ENCODE peak calls at places on chromosome 18, in six cellular contexts. O is IMR-90, V is H1, W is H9, I is neuronal stem cell, F is trophoblast cell. S is an unnamed sample.

GRCh38 chr18:22346968-22347611 is 70.6 kb downstream of the CTAGE1 start:
- DNase-seq in O (peak; percentile 73), W (peak; percentile 78), V (no peak), F (peak; percentile 53), I (peak; percentile 54), S (peak; percentile 78)

GRCh38 chr18:32548688-32549087 is 78.0 kb upstream of the GAREM1 start:
- DNase-seq in W (peak; percentile 46), O (no peak), I (peak; percentile 86), F (no peak), V (peak; percentile 17), S (peak; percentile 11)

GRCh38 chr18:30908381-30908780 is 134.2 kb downstream of the DSC3 start:
- DNase-seq in W (no peak), F (peak; percentile 21), I (no peak), V (no peak), O (no peak), S (peak; percentile 17)

GRCh38 chr18:30387401-30387800 is 655.1 kb downstream of the DSC3 start:
- DNase-seq in W (no peak), O (no peak), I (peak; percentile 5), V (no peak), F (no peak), S (peak; percentile 29)

GRCh38 chr18:79402977-79403722 is 7.4 kb downstream of the NFATC1 start:
- DNase-seq in I (no peak), W (no peak), F (peak; percentile 68), V (no peak), O (no peak), S (no peak)

GRCh38 chr18:26471027-26471426 is 77.3 kb downstream of the KCTD1 start:
- DNase-seq in F (no peak), I (no peak), O (peak; percentile 66), W (no peak), V (no peak), S (no peak)

GRCh38 chr18:73087291-73087977 is 219.6 kb upstream of the NETO1 start:
- DNase-seq in F (no peak), V (no peak), I (no peak), O (no peak), W (no peak), S (no peak)

GRCh38 chr18:34709631-34710429 is at the start of gene DTNA:
- DNase-seq in O (peak; percentile 96), V (no peak), I (peak; percentile 63), F (peak; percentile 18), W (no peak), S (peak; percentile 94)

GRCh38 chr18:45521777-45522176 is 93.5 kb upstream of the SLC14A2 start:
- DNase-seq in W (no peak), F (peak; percentile 17), O (peak; percentile 22), V (no peak), I (no peak), S (no peak)

GRCh38 chr18:49041677-49042570 is 91.2 kb upstream of the SMAD7 start:
- DNase-seq in I (no peak), F (peak; percentile 41), V (no peak), W (peak; percentile 65), O (peak; percentile 56), S (peak; percentile 64)

GRCh38 chr18:34223893-34224422 is 755 bp downstream of the NOL4 start:
- DNase-seq in V (no peak), I (no peak), W (no peak), O (no peak), F (no peak), S (no peak)

GRCh38 chr18:66958309-66958708 is 354.4 kb upstream of the CDH19 start:
- DNase-seq in O (no peak), V (no peak), I (no peak), W (no peak), F (no peak), S (no peak)

GRCh38 chr18:75218524-75218923 is 7.9 kb downstream of the TSHZ1 start:
- DNase-seq in I (no peak), W (no peak), O (no peak), F (no peak), V (no peak), S (no peak)

GRCh38 chr18:36411745-36412168 is 114.2 kb downstream of the FHOD3 start:
- DNase-seq in W (peak; percentile 78), I (peak; percentile 12), F (peak; percentile 60), V (no peak), O (peak; percentile 19), S (peak; percentile 10)

GRCh38 chr18:6628189-6628588 is 101.3 kb upstream of the ARHGAP28 start:
- DNase-seq in I (no peak), O (no peak), W (no peak), F (no peak), V (no peak), S (no peak)

GRCh38 chr18:57543560-57543959 is 42.9 kb downstream of the FECH start:
- DNase-seq in V (no peak), O (no peak), W (no peak), F (no peak), I (no peak), S (no peak)

GRCh38 chr18:46541626-46542189 is 115.3 kb downstream of the LOXHD1 start:
- DNase-seq in W (no peak), F (no peak), O (no peak), V (no peak), I (no peak), S (no peak)

GRCh38 chr18:75161629-75162028 is 47.3 kb downstream of the PTGR3 start:
- DNase-seq in O (no peak), F (peak; percentile 41), I (no peak), W (no peak), V (no peak), S (peak; percentile 16)

GRCh38 chr18:52339891-52340371 is at the start of gene DCC:
- DNase-seq in I (peak; percentile 67), F (no peak), V (no peak), W (peak; percentile 72), O (peak; percentile 45), S (peak; percentile 62)

GRCh38 chr18:39523281-39523680 is 1957.7 kb upstream of the CELF4 start:
- DNase-seq in I (no peak), V (no peak), W (no peak), O (peak; percentile 57), F (peak; percentile 90), S (peak; percentile 54)

GRCh38 chr18:45254683-45255082 is 360.6 kb upstream of the SLC14A2 start:
- DNase-seq in O (no peak), W (no peak), V (no peak), I (no peak), F (no peak), S (no peak)

GRCh38 chr18:24267878-24268277 is 129.0 kb downstream of the CABYR start:
- DNase-seq in O (no peak), I (no peak), V (no peak), F (no peak), W (no peak), S (no peak)

GRCh38 chr18:47944972-47945843 is 14.7 kb upstream of the SMAD2 start:
- DNase-seq in W (no peak), V (no peak), F (peak; percentile 35), O (peak; percentile 25), I (no peak), S (peak; percentile 25)

GRCh38 chr18:58325521-58325908 is 281.5 kb downstream of the NEDD4L start:
- DNase-seq in W (no peak), I (no peak), O (peak; percentile 33), V (no peak), F (no peak), S (no peak)

GRCh38 chr18:42047721-42048120 is 92.7 kb downstream of the PIK3C3 start:
- DNase-seq in V (no peak), O (peak; percentile 64), I (no peak), W (no peak), F (no peak), S (no peak)

GRCh38 chr18:49002881-49003280 is 52.1 kb upstream of the SMAD7 start:
- DNase-seq in O (no peak), I (no peak), V (no peak), W (no peak), F (peak; percentile 59), S (no peak)

GRCh38 chr18:23053756-23054457 is 81.4 kb upstream of the CABLES1 start:
- DNase-seq in F (peak; percentile 73), W (peak; percentile 87), O (peak; percentile 72), I (peak; percentile 40), V (peak; percentile 39), S (peak; percentile 75)

GRCh38 chr18:710418-711300 is 1.8 kb downstream of the ENOSF1 start:
- DNase-seq in W (no peak), V (no peak), F (no peak), I (no peak), O (no peak), S (no peak)

GRCh38 chr18:711693-712400 is 583 bp downstream of the ENOSF1 start:
- DNase-seq in W (no peak), I (peak; percentile 24), F (peak; percentile 91), O (peak; percentile 88), V (no peak), S (peak; percentile 94)

GRCh38 chr18:712401-713134 is at the start of gene ENOSF1:
- DNase-seq in O (peak; percentile 58), F (peak; percentile 91), W (peak; percentile 94), I (peak; percentile 65), V (peak; percentile 79), S (peak; percentile 82)

GRCh38 chr18:711330-711692 is 1.1 kb downstream of the ENOSF1 start:
- DNase-seq in I (no peak), W (no peak), O (no peak), V (no peak), F (no peak), S (no peak)

DNA sequence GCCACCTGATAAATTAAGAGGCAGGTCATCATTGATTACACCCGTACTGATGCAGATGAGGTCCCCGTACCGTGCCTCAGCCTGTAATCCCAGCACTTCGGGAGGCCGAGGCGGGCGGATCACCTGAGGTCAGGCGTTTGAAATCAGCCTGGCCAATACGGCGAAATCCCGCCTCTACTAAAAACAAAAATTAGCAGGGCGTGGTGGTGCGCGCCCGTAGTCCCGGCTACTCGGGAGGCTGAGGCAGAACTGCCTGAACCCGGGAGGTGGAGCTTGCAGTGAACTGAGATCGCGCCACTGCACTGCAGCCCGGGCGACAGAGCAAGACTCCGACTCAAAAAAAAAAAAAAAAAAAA is 683 bp upstream of the ENOSF1 start:
- DNase-seq in W (peak; percentile 42), O (no peak), F (peak; percentile 71), I (no peak), V (no peak), S (no peak)
- H3K4me2 ChIP-seq in W (peak overlapping the region; percentile 42), O (no peak overlapping the region), F (peak overlapping the region; percentile 51), I (no peak overlapping the region), V (peak overlapping the region; percentile 65), S (no peak overlapping the region)

GRCh38 chr18:9861157-9861556 is 24.6 kb upstream of the TXNDC2 start:
- DNase-seq in I (no peak), W (no peak), F (no peak), O (no peak), V (no peak), S (no peak)
- H3K4me1 ChIP-seq in I (peaks cover 11% of the 10 kb centered on the region), W (no peaks in the 10 kb centered on the region), F (peaks cover 1% of the 10 kb centered on the region), O (no peaks in the 10 kb centered on the region), V (no peaks in the 10 kb centered on the region), S (peaks cover 2% of the 10 kb centered on the region)

DNA sequence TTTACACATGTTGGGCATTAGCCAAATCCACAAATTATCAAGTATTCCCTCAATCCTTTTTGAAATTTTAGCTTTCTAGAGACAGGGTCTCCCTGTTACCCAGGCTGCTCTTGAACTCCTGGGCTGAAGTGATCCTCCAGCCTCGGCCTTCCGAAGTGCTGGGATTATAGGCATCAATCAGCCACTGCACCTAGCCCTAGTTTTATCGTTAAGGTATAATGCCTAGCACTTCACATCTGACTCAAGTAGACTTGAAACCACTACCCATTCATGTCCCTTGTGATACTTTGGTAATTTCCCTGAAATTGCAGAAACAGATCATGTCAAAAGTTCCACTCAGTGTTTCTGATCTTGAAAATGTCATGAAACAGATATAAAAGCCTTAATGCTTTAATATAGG is 26.3 kb downstream of the MEX3C start:
- DNase-seq in O (no peak), F (no peak), V (no peak), W (no peak), I (no peak), S (no peak)
- H4K91ac ChIP-seq in O (no peak overlapping the region), F (no peak overlapping the region), V (no peak overlapping the region), W (no peak overlapping the region), I (no peak overlapping the region), S (no peak overlapping the region)

GRCh38 chr18:28204154-28204553 is 27.2 kb upstream of the CDH2 start:
- DNase-seq in F (no peak), V (no peak), O (peak; percentile 85), W (no peak), I (no peak), S (peak; percentile 56)
- H3K4me2 ChIP-seq in F (no peak overlapping the region), V (no peak overlapping the region), O (peak overlapping the region; percentile 23), W (no peak overlapping the region), I (no peak overlapping the region), S (no peak overlapping the region)

S was measured in mesenchymal stem cell.